ENCODE peak calls at places on chromosomes 11 and 22, in ten cellular contexts. D, H, J, T, X, S, P, Y, M and Z are unnamed samples.
A peak's percentile ranks its signal among the peaks of the same experiment; 100 is the strongest.

GRCh38 chr11:57779275-57779674 is 17.7 kb downstream of the CTNND1 start:
- DNase-seq in M (no peak), H (no peak), Y (no peak), X (peak; percentile 86), J (no peak), D (peak; percentile 63), T (no peak), S (no peak), P (peak; percentile 51), Z (no peak)

GRCh38 chr22:47316020-47316419 is 553.6 kb downstream of the TBC1D22A start:
- DNase-seq in P (no peak), S (no peak), J (no peak), Y (no peak), H (peak; percentile 54), X (no peak), T (no peak), M (no peak), D (no peak), Z (no peak)

GRCh38 chr11:82229346-82229745 is 504.3 kb downstream of the FAM181B start:
- DNase-seq in T (peak; percentile 48), Y (no peak), P (no peak), X (peak; percentile 12), M (no peak), H (no peak), D (no peak), J (no peak), S (no peak), Z (peak; percentile 0)

GRCh38 chr11:86637976-86638375 is 34.4 kb downstream of the ME3 start:
- DNase-seq in D (peak; percentile 49), J (no peak), S (no peak), H (no peak), P (no peak), M (no peak), X (no peak), Y (no peak), T (peak; percentile 12), Z (no peak)

GRCh38 chr11:19076744-19077589 is 16.4 kb upstream of the MRGPRX2 start:
- DNase-seq in M (no peak), T (peak; percentile 46), J (peak; percentile 41), X (peak; percentile 32), P (peak; percentile 74), D (peak; percentile 19), S (peak; percentile 68), H (peak; percentile 94), Y (no peak), Z (peak; percentile 31)

GRCh38 chr11:68269414-68270081 is 2.2 kb downstream of the C11orf24 start:
- DNase-seq in J (no peak), H (peak; percentile 49), Y (no peak), P (no peak), T (no peak), M (no peak), X (peak; percentile 57), D (peak; percentile 92), S (no peak), Z (no peak)

GRCh38 chr11:68751331-68751856 is at the start of gene TESMIN:
- DNase-seq in S (peak; percentile 97), X (peak; percentile 53), P (peak; percentile 95), D (peak; percentile 46), J (peak; percentile 94), H (peak; percentile 96), Y (peak; percentile 66), T (peak; percentile 93), M (peak; percentile 96), Z (peak; percentile 91)

GRCh38 chr11:47271961-47272661 is 2.2 kb downstream of the MADD start:
- DNase-seq in Y (no peak), D (no peak), J (no peak), H (no peak), X (no peak), T (peak; percentile 17), M (no peak), P (peak; percentile 53), S (peak; percentile 60), Z (peak; percentile 14)

GRCh38 chr22:27799334-27800249 is 2.0 kb downstream of the MN1 start:
- DNase-seq in P (no peak), D (no peak), T (no peak), X (no peak), H (no peak), J (no peak), S (no peak), M (peak; percentile 66), Y (no peak), Z (no peak)

GRCh38 chr11:615453-616319 is at the start of gene IRF7:
- DNase-seq in H (peak; percentile 99), X (no peak), J (peak; percentile 96), Y (peak; percentile 95), D (peak; percentile 80), P (peak; percentile 83), T (peak; percentile 98), M (peak; percentile 98), S (peak; percentile 98), Z (peak; percentile 91)

GRCh38 chr11:102338479-102339010 is 8.5 kb upstream of the BIRC2 start:
- DNase-seq in M (no peak), Y (no peak), S (no peak), T (no peak), X (no peak), D (no peak), P (no peak), H (no peak), J (no peak), Z (no peak)

GRCh38 chr11:36376315-36376887 is 80.3 kb downstream of the PRR5L start:
- DNase-seq in Y (no peak), J (no peak), P (peak; percentile 18), T (no peak), X (no peak), S (peak; percentile 63), M (peak; percentile 79), D (peak; percentile 18), H (no peak), Z (no peak)

GRCh38 chr11:105022998-105023397 is at the start of gene CASP5:
- DNase-seq in M (no peak), T (no peak), J (no peak), S (peak; percentile 46), X (no peak), D (no peak), Y (no peak), H (no peak), P (no peak), Z (no peak)
- TF ChIP-seq POLR2A in M (no peak), T (no peak), J (no peak), S (peak; percentile 48), X (no peak), D (no peak), Y (no peak), H (no peak), P (no peak), Z (no peak)

GRCh38 chr22:36463783-36464184 is 17.7 kb downstream of the TXN2 start:
- DNase-seq in X (no peak), T (no peak), J (no peak), S (no peak), D (no peak), P (no peak), M (peak; percentile 81), H (peak; percentile 90), Y (no peak), Z (no peak)
- TF ChIP-seq POLR2A in X (no peak), T (no peak), J (no peak), S (no peak), D (no peak), P (no peak), M (no peak), H (no peak), Y (no peak), Z (no peak)

GRCh38 chr11:65416341-65417185 is 6.0 kb upstream of the NEAT1 start:
- DNase-seq in H (peak; percentile 99), X (peak; percentile 77), Y (peak; percentile 89), S (peak; percentile 96), P (peak; percentile 94), J (peak; percentile 93), M (peak; percentile 97), T (peak; percentile 88), D (peak; percentile 71), Z (peak; percentile 90)
- TF ChIP-seq POLR2A in H (no peak), X (no peak), Y (peak; percentile 64), S (peak; percentile 50), P (no peak), J (no peak), M (peak; percentile 69), T (no peak), D (peak; percentile 63), Z (peak; percentile 56)

DNA sequence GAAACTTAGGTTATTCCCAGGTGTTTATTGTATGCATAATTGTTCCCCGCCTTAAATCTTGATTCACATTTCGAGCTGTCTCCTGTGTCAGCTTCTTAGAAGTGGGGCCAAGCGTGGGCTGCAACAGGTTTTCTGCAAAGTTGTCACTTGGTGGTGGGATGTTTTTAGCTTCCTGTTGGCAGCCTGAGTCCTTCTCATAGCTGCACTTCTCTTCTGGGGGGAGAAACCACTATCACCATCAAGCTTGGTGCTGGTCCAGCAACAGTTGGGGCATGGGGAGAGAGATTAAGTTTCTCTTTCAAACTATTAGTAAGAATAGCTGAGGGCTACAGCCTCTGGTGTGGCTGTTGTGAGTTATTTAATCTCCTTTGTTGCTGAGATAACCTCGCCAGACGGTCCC is 123.4 kb upstream of the CRYBB3 start:
- DNase-seq in T (no peak), P (no peak), S (no peak), X (no peak), M (no peak), J (no peak), H (no peak), Y (no peak), D (no peak), Z (peak; percentile 48)
- TF ChIP-seq POLR2A in T (no peak), P (no peak), S (no peak), X (no peak), M (no peak), J (no peak), H (no peak), Y (no peak), D (no peak), Z (no peak)

DNA sequence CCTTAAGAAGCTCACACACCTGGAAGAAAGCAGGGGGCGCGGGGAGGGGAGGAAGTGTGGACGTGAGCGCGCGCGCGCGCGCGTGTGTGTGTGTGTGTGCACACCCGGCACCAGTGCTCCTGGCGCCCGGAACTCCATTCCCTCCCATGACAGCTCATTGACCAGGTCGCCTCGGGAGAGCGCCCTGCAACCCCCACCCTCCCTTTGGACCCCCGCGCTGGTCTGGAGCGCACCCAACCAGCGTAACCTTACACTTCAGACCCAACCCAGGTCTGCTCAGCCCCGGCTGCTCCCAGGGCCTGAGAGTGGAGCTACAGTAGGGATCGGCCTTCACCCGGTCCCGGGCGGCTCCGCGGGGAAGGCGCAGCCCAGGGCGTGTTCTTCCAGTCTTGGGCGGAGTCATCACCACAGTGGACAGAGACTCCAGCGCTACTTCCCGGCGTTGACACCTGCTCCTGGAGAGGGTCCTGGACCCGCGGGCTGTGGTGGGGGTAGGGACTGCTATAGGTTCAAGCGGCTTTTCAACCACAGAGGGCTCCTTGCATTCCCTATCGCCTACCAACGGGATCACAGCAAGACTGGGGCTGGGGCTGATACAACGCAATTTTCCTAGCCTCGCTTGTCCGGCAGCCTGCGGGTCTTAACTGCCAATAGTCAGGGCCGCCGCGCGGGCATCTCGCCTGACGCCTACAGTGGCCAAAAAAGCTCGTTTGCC is 1.4 kb downstream of the GALNT18 start:
- DNase-seq in H (peak; percentile 89), D (peak; percentile 12), X (no peak), J (peak; percentile 11), Y (no peak), S (peak; percentile 73), M (peak; percentile 77), P (peak; percentile 52), T (no peak), Z (no peak)
- TF ChIP-seq POLR2A in H (no peak), D (no peak), X (no peak), J (no peak), Y (no peak), S (peak; percentile 50), M (peak; percentile 20), P (peak; percentile 3), T (no peak), Z (no peak)